ENCODE peak calls at places on chromosomes 7 and 10, in ten cellular contexts. One of them, this sample, is unnamed.

GRCh38 chr10:128481152-128481551 is 354.9 kb upstream of the MKI67 start:
- DNase-seq in mucosa of gallbladder: no peak
- DNase-seq in H9: no peak
- DNase-seq in CD8-positive, alpha-beta T cell: no peak
- DNase-seq in NCI-H1105 treated with DMSO at 0.1 percent for 48 hours: peak; percentile 94
- DNase-seq in T-helper 9 cell: no peak
- DNase-seq in skeletal muscle cell: no peak
- DNase-seq in WTC11: no peak
- DNase-seq in AG04450: no peak
- DNase-seq in substantia nigra: no peak
- DNase-seq in this sample: peak; percentile 70

GRCh38 chr10:23818484-23818883 is 379.6 kb downstream of the OTUD1 start:
- DNase-seq in mucosa of gallbladder: no peak
- DNase-seq in H9: no peak
- DNase-seq in CD8-positive, alpha-beta T cell: no peak
- DNase-seq in NCI-H1105 treated with DMSO at 0.1 percent for 48 hours: no peak
- DNase-seq in T-helper 9 cell: no peak
- DNase-seq in skeletal muscle cell: no peak
- DNase-seq in WTC11: no peak
- DNase-seq in AG04450: no peak
- DNase-seq in substantia nigra: no peak
- DNase-seq in this sample: no peak

GRCh38 chr10:110724937-110725336 is 80.8 kb downstream of the RBM20 start:
- DNase-seq in mucosa of gallbladder: no peak
- DNase-seq in H9: no peak
- DNase-seq in CD8-positive, alpha-beta T cell: no peak
- DNase-seq in NCI-H1105 treated with DMSO at 0.1 percent for 48 hours: no peak
- DNase-seq in T-helper 9 cell: no peak
- DNase-seq in skeletal muscle cell: no peak
- DNase-seq in WTC11: no peak
- DNase-seq in AG04450: no peak
- DNase-seq in substantia nigra: no peak
- DNase-seq in this sample: no peak

GRCh38 chr7:116633131-116633988 is 38.6 kb upstream of the MET start:
- DNase-seq in mucosa of gallbladder: no peak
- DNase-seq in H9: no peak
- DNase-seq in CD8-positive, alpha-beta T cell: no peak
- DNase-seq in NCI-H1105 treated with DMSO at 0.1 percent for 48 hours: no peak
- DNase-seq in T-helper 9 cell: no peak
- DNase-seq in skeletal muscle cell: peak; percentile 21
- DNase-seq in WTC11: no peak
- DNase-seq in AG04450: no peak
- DNase-seq in substantia nigra: no peak
- DNase-seq in this sample: no peak

GRCh38 chr7:30475580-30475979 is 3.0 kb downstream of the NOD1 start:
- DNase-seq in mucosa of gallbladder: no peak
- DNase-seq in H9: no peak
- DNase-seq in CD8-positive, alpha-beta T cell: no peak
- DNase-seq in NCI-H1105 treated with DMSO at 0.1 percent for 48 hours: no peak
- DNase-seq in T-helper 9 cell: no peak
- DNase-seq in skeletal muscle cell: no peak
- DNase-seq in WTC11: no peak
- DNase-seq in AG04450: no peak
- DNase-seq in substantia nigra: no peak
- DNase-seq in this sample: no peak

GRCh38 chr10:70512149-70512611 is 33.6 kb downstream of the PALD1 start:
- DNase-seq in mucosa of gallbladder: no peak
- DNase-seq in H9: no peak
- DNase-seq in CD8-positive, alpha-beta T cell: no peak
- DNase-seq in NCI-H1105 treated with DMSO at 0.1 percent for 48 hours: no peak
- DNase-seq in T-helper 9 cell: no peak
- DNase-seq in skeletal muscle cell: no peak
- DNase-seq in WTC11: no peak
- DNase-seq in AG04450: no peak
- DNase-seq in substantia nigra: no peak
- DNase-seq in this sample: no peak

GRCh38 chr7:9100289-9100688 is 666.9 kb downstream of the NXPH1 start:
- DNase-seq in mucosa of gallbladder: no peak
- DNase-seq in H9: no peak
- DNase-seq in CD8-positive, alpha-beta T cell: no peak
- DNase-seq in NCI-H1105 treated with DMSO at 0.1 percent for 48 hours: no peak
- DNase-seq in T-helper 9 cell: no peak
- DNase-seq in skeletal muscle cell: no peak
- DNase-seq in WTC11: no peak
- DNase-seq in AG04450: no peak
- DNase-seq in substantia nigra: no peak
- DNase-seq in this sample: no peak

GRCh38 chr7:69860486-69860885 is 262.2 kb downstream of the AUTS2 start:
- DNase-seq in mucosa of gallbladder: no peak
- DNase-seq in H9: no peak
- DNase-seq in CD8-positive, alpha-beta T cell: no peak
- DNase-seq in NCI-H1105 treated with DMSO at 0.1 percent for 48 hours: no peak
- DNase-seq in T-helper 9 cell: no peak
- DNase-seq in skeletal muscle cell: no peak
- DNase-seq in WTC11: no peak
- DNase-seq in AG04450: no peak
- DNase-seq in substantia nigra: no peak
- DNase-seq in this sample: no peak

GRCh38 chr10:70462349-70462984 is 16.1 kb upstream of the PALD1 start:
- DNase-seq in mucosa of gallbladder: no peak
- DNase-seq in H9: no peak
- DNase-seq in CD8-positive, alpha-beta T cell: no peak
- DNase-seq in NCI-H1105 treated with DMSO at 0.1 percent for 48 hours: peak; percentile 90
- DNase-seq in T-helper 9 cell: no peak
- DNase-seq in skeletal muscle cell: no peak
- DNase-seq in WTC11: no peak
- DNase-seq in AG04450: no peak
- DNase-seq in substantia nigra: peak; percentile 67
- DNase-seq in this sample: peak; percentile 85

GRCh38 chr7:92158660-92159575 is 20.0 kb downstream of the LRRD1 start:
- DNase-seq in mucosa of gallbladder: no peak
- DNase-seq in H9: no peak
- DNase-seq in CD8-positive, alpha-beta T cell: no peak
- DNase-seq in NCI-H1105 treated with DMSO at 0.1 percent for 48 hours: no peak
- DNase-seq in T-helper 9 cell: no peak
- DNase-seq in skeletal muscle cell: peak; percentile 73
- DNase-seq in WTC11: no peak
- DNase-seq in AG04450: peak; percentile 64
- DNase-seq in substantia nigra: no peak
- DNase-seq in this sample: no peak

GRCh38 chr7:1290262-1291039 is 57.8 kb downstream of the UNCX start:
- DNase-seq in mucosa of gallbladder: no peak
- DNase-seq in H9: peak; percentile 54
- DNase-seq in CD8-positive, alpha-beta T cell: peak; percentile 15
- DNase-seq in NCI-H1105 treated with DMSO at 0.1 percent for 48 hours: peak; percentile 87
- DNase-seq in T-helper 9 cell: no peak
- DNase-seq in skeletal muscle cell: no peak
- DNase-seq in WTC11: no peak
- DNase-seq in AG04450: no peak
- DNase-seq in substantia nigra: no peak
- DNase-seq in this sample: peak; percentile 46

GRCh38 chr10:5523796-5524574 is 776 bp upstream of the CALML3 start:
- DNase-seq in mucosa of gallbladder: no peak
- DNase-seq in H9: peak; percentile 17
- DNase-seq in CD8-positive, alpha-beta T cell: no peak
- DNase-seq in NCI-H1105 treated with DMSO at 0.1 percent for 48 hours: no peak
- DNase-seq in T-helper 9 cell: no peak
- DNase-seq in skeletal muscle cell: no peak
- DNase-seq in WTC11: no peak
- DNase-seq in AG04450: no peak
- DNase-seq in substantia nigra: no peak
- DNase-seq in this sample: no peak

This sample was measured in NCI-H1092.